ENCODE peak calls at places on chromosome X, in nine cellular contexts. V is CD4-positive, alpha-beta T cell; I is prostate gland; J is endothelial cell; A is BJ; X is breast epithelium; W is AG09309; Z is RWPE1; U is GM13977. K is an unnamed sample.

GRCh38 chrX:47798861-47799260 is 37.8 kb upstream of the ZNF81 start:
- DNase-seq in V (no peak), I (no peak), J (no peak), A (no peak), X (no peak), W (no peak), Z (no peak), U (no peak), K (no peak)

GRCh38 chrX:23811135-23811781 is 28.3 kb downstream of the SAT1 start:
- DNase-seq in V (no peak), I (no peak), J (no peak), A (no peak), X (no peak), W (no peak), Z (no peak), U (no peak), K (no peak)

GRCh38 chrX:119728487-119728886 is 29.9 kb upstream of the SOWAHD start:
- DNase-seq in V (no peak), I (no peak), J (peak; percentile 18), A (no peak), X (no peak), W (no peak), Z (no peak), U (no peak), K (no peak)

GRCh38 chrX:108186811-108187210 is 95.2 kb downstream of the ATG4A start:
- DNase-seq in V (no peak), I (no peak), J (no peak), A (peak; percentile 11), X (no peak), W (no peak), Z (peak; percentile 76), U (no peak), K (no peak)

GRCh38 chrX:69361286-69361926 is 142.7 kb upstream of the NALF2 start:
- DNase-seq in V (no peak), I (no peak), J (no peak), A (no peak), X (no peak), W (peak; percentile 40), Z (peak; percentile 4), U (no peak), K (no peak)

GRCh38 chrX:16516473-16516872 is 133.5 kb upstream of the S100G start:
- DNase-seq in V (no peak), I (no peak), J (no peak), A (peak; percentile 46), X (no peak), W (peak; percentile 27), Z (no peak), U (no peak), K (no peak)

GRCh38 chrX:47796433-47796906 is 40.2 kb upstream of the ZNF81 start:
- DNase-seq in V (no peak), I (no peak), J (no peak), A (peak; percentile 9), X (no peak), W (peak; percentile 20), Z (peak; percentile 7), U (no peak), K (no peak)

GRCh38 chrX:115428011-115428410 is 133.0 kb upstream of the PLS3 start:
- DNase-seq in V (no peak), I (no peak), J (no peak), A (no peak), X (no peak), W (no peak), Z (no peak), U (no peak), K (no peak)

GRCh38 chrX:149498767-149499166 is 6.3 kb downstream of the IDS start:
- DNase-seq in V (no peak), I (no peak), J (no peak), A (no peak), X (no peak), W (no peak), Z (no peak), U (no peak), K (no peak)

GRCh38 chrX:154540897-154541535 is 5.6 kb downstream of the G6PD start:
- DNase-seq in V (no peak), I (peak; percentile 58), J (no peak), A (no peak), X (peak; percentile 78), W (no peak), Z (peak; percentile 30), U (no peak), K (no peak)

GRCh38 chrX:107716045-107716684 is 59.4 kb downstream of the TSC22D3 start:
- DNase-seq in V (no peak), I (no peak), J (peak; percentile 33), A (no peak), X (no peak), W (no peak), Z (no peak), U (peak; percentile 41), K (peak; percentile 52)

GRCh38 chrX:39133971-39134370 is 332.7 kb downstream of the MID1IP1 start:
- DNase-seq in V (no peak), I (no peak), J (peak; percentile 3), A (no peak), X (no peak), W (no peak), Z (no peak), U (no peak), K (no peak)

GRCh38 chrX:46737041-46737440 is 21.9 kb downstream of the SLC9A7 start:
- DNase-seq in V (no peak), I (no peak), J (no peak), A (no peak), X (no peak), W (no peak), Z (no peak), U (no peak), K (no peak)

GRCh38 chrX:107449490-107450175 is at the start of gene FRMPD3:
- DNase-seq in V (no peak), I (no peak), J (no peak), A (no peak), X (no peak), W (no peak), Z (no peak), U (no peak), K (no peak)

GRCh38 chrX:3522016-3522690 is 175.7 kb upstream of the MXRA5 start:
- DNase-seq in V (no peak), I (no peak), J (no peak), A (peak; percentile 75), X (no peak), W (peak; percentile 87), Z (no peak), U (no peak), K (no peak)

DNA sequence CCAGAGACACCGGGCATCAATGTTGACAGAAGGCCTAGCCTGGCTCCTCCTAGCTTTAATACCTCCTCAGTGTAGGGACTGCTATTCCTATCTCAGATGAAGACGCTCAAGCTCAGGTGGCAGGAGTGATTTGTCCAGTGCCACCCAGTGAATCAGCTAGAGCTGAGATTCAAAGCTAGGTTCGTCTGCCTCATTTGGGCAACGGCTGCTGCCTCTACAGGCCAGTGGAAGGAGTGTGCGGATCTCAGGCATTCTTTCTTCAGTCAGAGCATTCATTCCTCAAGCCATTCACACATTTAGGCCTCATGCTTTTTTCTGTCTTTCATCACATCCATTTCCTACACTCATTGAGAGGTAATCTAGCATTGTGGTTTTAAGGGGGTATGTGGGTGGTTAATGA is 7.3 kb downstream of the TSR2 start:
- DNase-seq in V (no peak), I (no peak), J (no peak), A (no peak), X (no peak), W (no peak), Z (no peak), U (no peak), K (no peak)
- TF ChIP-seq CTCF in V (no peak), I (no peak), J (no peak), A (peak; percentile 17), X (no peak), W (peak; percentile 31), Z (no peak), U (no peak), K (no peak)

GRCh38 chrX:49309401-49309981 is 6.0 kb downstream of the GAGE10 start:
- DNase-seq in V (peak; percentile 2), I (peak; percentile 5), J (no peak), A (no peak), X (no peak), W (no peak), Z (no peak), U (no peak), K (no peak)
- TF ChIP-seq CTCF in V (no peak), I (no peak), J (no peak), A (no peak), X (no peak), W (no peak), Z (no peak), U (no peak), K (no peak)

GRCh38 chrX:5236096-5236495 is 992.6 kb downstream of the NLGN4X start:
- DNase-seq in V (no peak), I (no peak), J (no peak), A (no peak), X (no peak), W (no peak), Z (no peak), U (no peak), K (no peak)
- TF ChIP-seq CTCF in V (no peak), I (no peak), J (no peak), A (no peak), X (no peak), W (no peak), Z (no peak), U (no peak), K (peak; percentile 23)

GRCh38 chrX:53071064-53071463 is 11.1 kb upstream of the TSPYL2 start:
- DNase-seq in V (no peak), I (no peak), J (no peak), A (no peak), X (no peak), W (no peak), Z (no peak), U (no peak), K (no peak)

GRCh38 chrX:53074987-53075386 is 7.2 kb upstream of the TSPYL2 start:
- DNase-seq in V (no peak), I (no peak), J (no peak), A (no peak), X (no peak), W (no peak), Z (no peak), U (no peak), K (no peak)

GRCh38 chrX:53073115-53073581 is 9.0 kb upstream of the TSPYL2 start:
- DNase-seq in V (no peak), I (no peak), J (no peak), A (no peak), X (no peak), W (no peak), Z (no peak), U (no peak), K (no peak)

GRCh38 chrX:53071604-53072417 is 10.4 kb upstream of the TSPYL2 start:
- DNase-seq in V (peak; percentile 66), I (peak; percentile 74), J (peak; percentile 46), A (no peak), X (no peak), W (no peak), Z (no peak), U (peak; percentile 77), K (peak; percentile 51)

DNA sequence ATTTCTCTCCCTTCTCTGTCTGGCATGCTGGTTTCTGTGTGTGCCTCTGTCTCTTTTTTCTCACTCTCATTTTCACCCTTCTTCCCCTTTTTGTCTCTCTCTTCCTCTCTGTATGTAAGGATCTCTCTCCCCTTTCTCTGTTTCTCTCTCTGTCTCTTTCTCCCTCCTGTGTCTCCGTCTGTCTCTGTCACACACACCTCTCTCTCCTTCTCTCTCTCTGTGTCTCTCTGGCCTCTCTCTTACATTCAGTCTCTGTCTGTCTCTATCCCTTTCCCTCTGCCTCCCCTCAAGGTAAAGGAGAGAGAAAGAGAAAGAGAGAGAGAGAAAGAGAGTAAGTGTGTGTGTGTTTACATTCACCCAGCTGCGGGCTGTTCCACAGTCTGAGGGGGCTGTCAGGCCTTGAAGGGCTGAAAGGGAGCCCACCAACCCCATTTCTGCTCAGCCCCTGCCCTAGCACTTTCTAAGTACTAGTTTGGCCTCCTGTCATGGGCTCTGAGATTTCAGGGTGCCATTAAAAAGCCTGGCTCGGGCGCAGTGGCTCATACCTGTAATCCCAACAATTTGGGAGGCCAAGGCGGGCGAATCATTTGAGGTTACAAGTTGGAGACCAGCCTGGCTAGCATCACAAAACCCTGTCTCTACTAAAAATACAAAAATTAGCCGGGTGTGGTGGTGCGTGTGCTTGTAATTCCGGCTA is 9.6 kb upstream of the TSPYL2 start:
- DNase-seq in V (no peak), I (no peak), J (no peak), A (no peak), X (no peak), W (no peak), Z (no peak), U (no peak), K (no peak)
- TF ChIP-seq CTCF in V (no peak), I (no peak), J (no peak), A (no peak), X (no peak), W (no peak), Z (no peak), U (no peak), K (no peak)